ENCODE peak calls at places on chromosomes 11 and 22, in five cellular contexts. Z is IMR-90; M is fibroblast of lung; D is brain pericyte; O is activated CD4-positive, CD25-positive, alpha-beta regulatory T cell. V is an unnamed sample.

GRCh38 chr22:23713696-23714595 is 23.1 kb downstream of the RGL4 start:
- DNase-seq in Z (no peak), M (no peak), D (no peak), O (no peak), V (no peak)

GRCh38 chr22:34841321-34841901 is 224.5 kb upstream of the ISX start:
- DNase-seq in Z (no peak), M (peak; percentile 63), D (no peak), O (no peak), V (no peak)

GRCh38 chr11:76159303-76159937 is 46.9 kb downstream of the WNT11 start:
- DNase-seq in Z (no peak), M (no peak), D (no peak), O (no peak), V (no peak)

GRCh38 chr11:118913411-118914125 is 12.2 kb downstream of the BCL9L start:
- DNase-seq in Z (no peak), M (no peak), D (no peak), O (no peak), V (no peak)

GRCh38 chr11:44241851-44242250 is 68.1 kb downstream of the ALX4 start:
- DNase-seq in Z (no peak), M (no peak), D (no peak), O (no peak), V (no peak)

GRCh38 chr11:130314184-130314748 is 451 bp downstream of the ZBTB44 start:
- DNase-seq in Z (peak; percentile 1), M (peak; percentile 27), D (no peak), O (peak; percentile 46), V (no peak)

GRCh38 chr11:107276057-107276456 is 181.6 kb downstream of the CWF19L2 start:
- DNase-seq in Z (no peak), M (no peak), D (no peak), O (no peak), V (no peak)

GRCh38 chr11:91248199-91248807 is 976.3 kb upstream of the FAT3 start:
- DNase-seq in Z (peak; percentile 53), M (peak; percentile 13), D (no peak), O (no peak), V (peak; percentile 26)

GRCh38 chr11:128921790-128922189 is 20.9 kb downstream of the TP53AIP1 start:
- DNase-seq in Z (no peak), M (no peak), D (no peak), O (no peak), V (no peak)

V was measured in astrocyte of the cerebellum.